ENCODE peak calls at places on chromosome 2, in seven cellular contexts. B is left ventricle myocardium inferior; G is cardiac muscle cell; N is brain microvascular endothelial cell; E is adrenal gland; L is CD4-positive, alpha-beta T cell; Q is MM.1S. D is an unnamed sample.

GRCh38 chr2:7745369-7745768 is 828.2 kb downstream of the RNF144A start:
- DNase-seq in B (no peak), G (no peak), N (no peak), E (no peak), L (no peak), Q (no peak), D (no peak)

GRCh38 chr2:157217409-157217808 is 40.1 kb upstream of the GALNT5 start:
- DNase-seq in B (no peak), G (no peak), N (no peak), E (no peak), L (no peak), Q (no peak), D (no peak)

GRCh38 chr2:145040433-145040832 is 520.5 kb upstream of the ZEB2 start:
- DNase-seq in B (no peak), G (no peak), N (no peak), E (no peak), L (no peak), Q (no peak), D (no peak)

GRCh38 chr2:221750317-221750716 is 178.2 kb upstream of the EPHA4 start:
- DNase-seq in B (no peak), G (no peak), N (no peak), E (no peak), L (no peak), Q (no peak), D (no peak)

GRCh38 chr2:174971868-174972781 is 33.1 kb downstream of the CHN1 start:
- DNase-seq in B (no peak), G (no peak), N (peak), E (no peak), L (no peak), Q (no peak), D (peak)

GRCh38 chr2:134189009-134189717 is 64.7 kb upstream of the MGAT5 start:
- DNase-seq in B (no peak), G (no peak), N (no peak), E (no peak), L (no peak), Q (no peak), D (peak)

GRCh38 chr2:160428425-160428763 is 65.2 kb downstream of the RBMS1 start:
- DNase-seq in B (no peak), G (no peak), N (no peak), E (no peak), L (no peak), Q (no peak), D (no peak)

GRCh38 chr2:150486539-150487484 is 655 bp downstream of the RND3 start:
- DNase-seq in B (no peak), G (peak), N (no peak), E (peak), L (no peak), Q (peak), D (no peak)

GRCh38 chr2:237474511-237474911 is 12.5 kb upstream of the MLPH start:
- DNase-seq in B (peak), G (no peak), N (peak), E (no peak), L (no peak), Q (no peak), D (no peak)

GRCh38 chr2:239760596-239760995 is 264.5 kb downstream of the NDUFA10 start:
- DNase-seq in B (no peak), G (no peak), N (no peak), E (no peak), L (no peak), Q (no peak), D (no peak)

GRCh38 chr2:239758325-239758877 is 266.7 kb downstream of the NDUFA10 start:
- DNase-seq in B (no peak), G (no peak), N (peak), E (no peak), L (no peak), Q (no peak), D (peak)

GRCh38 chr2:239753537-239753936 is 271.6 kb downstream of the NDUFA10 start:
- DNase-seq in B (no peak), G (no peak), N (no peak), E (no peak), L (no peak), Q (no peak), D (no peak)

GRCh38 chr2:239756392-239757153 is 268.6 kb downstream of the NDUFA10 start:
- DNase-seq in B (no peak), G (no peak), N (peak), E (no peak), L (no peak), Q (no peak), D (no peak)

GRCh38 chr2:239757154-239757760 is 267.9 kb downstream of the NDUFA10 start:
- DNase-seq in B (no peak), G (no peak), N (no peak), E (no peak), L (no peak), Q (no peak), D (no peak)
- H3K27ac ChIP-seq in B (no peak), G (no peak), N (no peak), E (no peak), L (no peak), Q (peak), D (no peak)

GRCh38 chr2:84749442-84749841 is 131.4 kb downstream of the TRABD2A start:
- DNase-seq in B (no peak), G (no peak), N (no peak), E (no peak), L (no peak), Q (no peak), D (no peak)
- H3K27ac ChIP-seq in B (no peak), G (no peak), N (no peak), E (no peak), L (no peak), Q (no peak), D (no peak)

DNA sequence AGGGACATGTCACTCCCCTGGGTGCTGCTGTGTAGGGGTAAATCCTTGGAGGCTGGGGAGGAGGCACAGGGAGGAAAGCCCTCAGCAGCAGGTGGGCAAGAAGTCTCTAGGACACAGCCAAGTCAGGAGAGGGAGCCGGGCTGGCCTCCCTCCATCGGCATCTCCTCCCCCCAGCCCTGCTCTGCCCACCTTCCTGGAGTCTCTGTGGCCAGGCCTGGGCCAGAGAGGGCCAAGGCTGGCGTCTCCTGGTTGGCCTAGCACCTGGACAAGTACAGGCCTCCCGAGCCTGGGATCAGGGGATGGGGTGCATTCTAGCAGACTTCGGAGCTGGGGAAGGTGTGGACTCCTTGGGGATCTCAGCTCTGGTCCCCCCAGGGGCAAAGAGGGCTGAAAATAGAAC is 1.8 kb downstream of the SPEG start:
- DNase-seq in B (no peak), G (no peak), N (no peak), E (no peak), L (no peak), Q (no peak), D (no peak)
- H3K27ac ChIP-seq in B (peak), G (peak), N (no peak), E (no peak), L (no peak), Q (no peak), D (no peak)

GRCh38 chr2:96320326-96321229 is 4.5 kb upstream of the ITPRIPL1 start:
- DNase-seq in B (no peak), G (no peak), N (no peak), E (no peak), L (no peak), Q (no peak), D (no peak)

GRCh38 chr2:96318723-96319122 is 6.4 kb upstream of the ITPRIPL1 start:
- DNase-seq in B (no peak), G (no peak), N (no peak), E (no peak), L (no peak), Q (no peak), D (no peak)

GRCh38 chr2:96319396-96319795 is 5.7 kb upstream of the ITPRIPL1 start:
- DNase-seq in B (no peak), G (no peak), N (no peak), E (no peak), L (no peak), Q (no peak), D (no peak)

GRCh38 chr2:96323849-96324248 is 1.3 kb upstream of the ITPRIPL1 start:
- DNase-seq in B (no peak), G (no peak), N (no peak), E (no peak), L (no peak), Q (no peak), D (no peak)

GRCh38 chr2:96321230-96322103 is 3.6 kb upstream of the ITPRIPL1 start:
- DNase-seq in B (peak), G (peak), N (no peak), E (peak), L (peak), Q (peak), D (no peak)
- H3K27ac ChIP-seq in B (peak), G (no peak), N (no peak), E (no peak), L (no peak), Q (peak), D (no peak)

GRCh38 chr2:218003265-218003950 is 613 bp upstream of the TNS1 start:
- DNase-seq in B (peak), G (no peak), N (no peak), E (peak), L (no peak), Q (no peak), D (no peak)

GRCh38 chr2:218002792-218003191 is at the start of gene TNS1:
- DNase-seq in B (peak), G (no peak), N (no peak), E (peak), L (no peak), Q (no peak), D (no peak)

GRCh38 chr2:218002103-218002502 is 692 bp downstream of the TNS1 start:
- DNase-seq in B (no peak), G (no peak), N (no peak), E (no peak), L (no peak), Q (no peak), D (no peak)

GRCh38 chr2:218000137-218000536 is 2.7 kb downstream of the TNS1 start:
- DNase-seq in B (no peak), G (no peak), N (peak), E (peak), L (no peak), Q (no peak), D (no peak)

DNA sequence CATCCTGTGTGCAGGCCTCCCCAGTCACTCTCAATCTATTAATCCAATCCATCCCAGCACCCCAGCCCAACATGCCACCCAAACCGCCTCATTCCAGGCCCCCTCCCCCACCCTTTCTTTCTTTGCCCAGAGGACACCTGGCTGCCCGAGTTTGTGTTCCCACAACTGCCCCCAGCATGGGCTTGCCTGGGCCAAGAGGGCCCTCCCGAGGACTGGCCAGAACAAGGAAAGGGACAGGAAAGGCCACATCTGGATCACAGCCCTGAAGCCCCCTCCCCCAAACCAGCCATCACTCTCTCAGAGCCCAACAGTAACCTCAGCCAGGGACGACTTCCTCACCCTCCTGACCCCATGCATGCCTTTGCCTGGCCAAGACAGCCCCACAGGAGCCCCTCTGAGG is 1.2 kb downstream of the TNS1 start:
- DNase-seq in B (no peak), G (no peak), N (no peak), E (no peak), L (no peak), Q (no peak), D (no peak)
- H3K27ac ChIP-seq in B (peak), G (no peak), N (no peak), E (peak), L (no peak), Q (no peak), D (no peak)

GRCh38 chr2:46117379-46117778 is 179.8 kb upstream of the EPAS1 start:
- DNase-seq in B (no peak), G (no peak), N (peak), E (no peak), L (no peak), Q (no peak), D (peak)

GRCh38 chr2:46119453-46119852 is 177.8 kb upstream of the EPAS1 start:
- DNase-seq in B (no peak), G (no peak), N (no peak), E (no peak), L (no peak), Q (no peak), D (no peak)

GRCh38 chr2:46118656-46119338 is 178.4 kb upstream of the EPAS1 start:
- DNase-seq in B (no peak), G (no peak), N (no peak), E (no peak), L (no peak), Q (no peak), D (no peak)

GRCh38 chr2:46116616-46117015 is 180.6 kb upstream of the EPAS1 start:
- DNase-seq in B (no peak), G (no peak), N (no peak), E (no peak), L (no peak), Q (no peak), D (no peak)

DNA sequence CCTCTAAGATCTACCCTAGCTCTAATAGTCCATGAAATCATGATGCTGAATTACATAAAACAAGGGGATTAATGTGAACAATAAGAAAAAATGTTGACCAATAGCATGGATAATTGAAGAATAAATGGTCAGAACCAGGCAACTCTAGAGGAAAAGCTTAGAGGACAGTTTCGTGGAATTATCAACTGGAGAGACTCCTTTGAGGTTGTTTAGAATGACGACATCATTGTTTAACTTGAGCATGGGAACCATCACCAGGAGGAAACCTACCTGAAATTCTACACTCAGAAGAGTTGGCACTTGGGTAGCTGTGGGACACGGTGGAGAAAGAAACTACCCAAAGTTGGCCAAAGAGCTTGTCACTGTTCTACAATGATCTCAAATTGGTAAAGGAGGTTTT is 179.2 kb upstream of the EPAS1 start:
- DNase-seq in B (no peak), G (no peak), N (no peak), E (no peak), L (no peak), Q (no peak), D (no peak)
- H3K27ac ChIP-seq in B (peak), G (no peak), N (peak), E (no peak), L (no peak), Q (no peak), D (no peak)

GRCh38 chr2:78768016-78768415 is 257.5 kb upstream of the REG3G start:
- DNase-seq in B (no peak), G (no peak), N (no peak), E (no peak), L (no peak), Q (no peak), D (no peak)
- H3K27ac ChIP-seq in B (no peak), G (no peak), N (no peak), E (no peak), L (no peak), Q (no peak), D (no peak)

D was measured in epithelial cell of prostate.